ENCODE peak calls at places on chromosomes 16 and 17, in six cellular contexts. Q is astrocyte of the spinal cord; E is left lung; A is CD8-positive, alpha-beta T cell; T is dorsolateral prefrontal cortex; S is foreskin fibroblast. B is an unnamed sample.
A peak's percentile ranks its signal among the peaks of the same experiment; 100 is the strongest.

GRCh38 chr17:10062757-10063385 is 135.5 kb downstream of the GAS7 start:
- DNase-seq in Q (no peak), E (no peak), A (no peak), T (no peak), S (no peak), B (no peak)

GRCh38 chr17:2370211-2370589 is 30.7 kb downstream of the MNT start:
- DNase-seq in Q (no peak), E (no peak), A (no peak), T (no peak), S (no peak), B (no peak)

GRCh38 chr16:4315185-4316102 is at the start of gene GLIS2:
- DNase-seq in Q (peak; percentile 84), E (peak; percentile 74), A (no peak), T (no peak), S (peak; percentile 93), B (peak; percentile 92)

GRCh38 chr16:66742409-66742808 is 9.0 kb downstream of the DYNC1LI2 start:
- DNase-seq in Q (no peak), E (no peak), A (no peak), T (no peak), S (no peak), B (peak; percentile 15)

GRCh38 chr17:54455251-54455868 is 445.3 kb upstream of the TOM1L1 start:
- DNase-seq in Q (peak; percentile 1), E (no peak), A (no peak), T (no peak), S (no peak), B (peak; percentile 1)

GRCh38 chr16:89828199-89828869 is at the start of gene SPIRE2:
- DNase-seq in Q (peak; percentile 66), E (peak; percentile 69), A (peak; percentile 54), T (peak; percentile 46), S (peak; percentile 88), B (peak; percentile 63)

GRCh38 chr17:6639651-6640535 is 618 bp downstream of the KIAA0753 start:
- DNase-seq in Q (peak; percentile 9), E (no peak), A (no peak), T (peak; percentile 39), S (peak; percentile 70), B (peak; percentile 51)

GRCh38 chr17:49969134-49969759 is at the start of gene DLX4:
- DNase-seq in Q (no peak), E (no peak), A (no peak), T (no peak), S (no peak), B (no peak)

GRCh38 chr17:82371333-82372062 is at the start of gene UTS2R:
- DNase-seq in Q (no peak), E (no peak), A (no peak), T (no peak), S (no peak), B (no peak)

GRCh38 chr16:85363881-85364280 is 249.2 kb upstream of the GSE1 start:
- DNase-seq in Q (peak; percentile 93), E (no peak), A (no peak), T (no peak), S (peak; percentile 81), B (no peak)

GRCh38 chr16:86010680-86011141 is 111.7 kb downstream of the IRF8 start:
- DNase-seq in Q (no peak), E (no peak), A (no peak), T (peak; percentile 1), S (no peak), B (no peak)

GRCh38 chr17:59275618-59276017 is 55.3 kb downstream of the GDPD1 start:
- DNase-seq in Q (no peak), E (no peak), A (no peak), T (no peak), S (no peak), B (no peak)

GRCh38 chr17:32915108-32915700 is 12.7 kb upstream of the TMEM98 start:
- DNase-seq in Q (no peak), E (no peak), A (no peak), T (no peak), S (no peak), B (no peak)

GRCh38 chr16:84332975-84333684 is 35.2 kb upstream of the ATP2C2 start:
- DNase-seq in Q (no peak), E (peak; percentile 81), A (no peak), T (no peak), S (no peak), B (no peak)

GRCh38 chr17:46765491-46765890 is 53.0 kb downstream of the WNT3 start:
- DNase-seq in Q (no peak), E (no peak), A (no peak), T (peak; percentile 31), S (no peak), B (no peak)

GRCh38 chr16:57639172-57639571 is 10.7 kb downstream of the ADGRG1 start:
- DNase-seq in Q (peak; percentile 36), E (no peak), A (no peak), T (peak; percentile 87), S (peak; percentile 54), B (peak; percentile 26)

GRCh38 chr17:46878055-46878454 is 26.7 kb downstream of the WNT9B start:
- DNase-seq in Q (no peak), E (peak; percentile 72), A (no peak), T (peak; percentile 38), S (no peak), B (no peak)

GRCh38 chr16:78973041-78973440 is 627.5 kb downstream of the MAF start:
- DNase-seq in Q (no peak), E (no peak), A (no peak), T (no peak), S (no peak), B (no peak)

GRCh38 chr17:66906321-66907278 is 57.9 kb upstream of the CACNG4 start:
- DNase-seq in Q (peak; percentile 74), E (peak; percentile 79), A (peak; percentile 49), T (peak; percentile 84), S (peak; percentile 89), B (peak; percentile 90)

GRCh38 chr17:39926588-39927100 is 757 bp downstream of the ORMDL3 start:
- DNase-seq in Q (peak; percentile 16), E (peak; percentile 76), A (peak; percentile 50), T (no peak), S (peak; percentile 63), B (peak; percentile 36)

GRCh38 chr16:8251298-8251697 is 339.0 kb downstream of the TMEM114 start:
- DNase-seq in Q (no peak), E (no peak), A (no peak), T (no peak), S (no peak), B (no peak)

GRCh38 chr17:65074778-65075250 is 18.3 kb upstream of the GNA13 start:
- DNase-seq in Q (no peak), E (no peak), A (no peak), T (peak; percentile 40), S (peak; percentile 48), B (no peak)

GRCh38 chr17:5584971-5585794 is 874 bp upstream of the NLRP1 start:
- DNase-seq in Q (peak; percentile 65), E (no peak), A (no peak), T (no peak), S (peak; percentile 91), B (peak; percentile 70)

GRCh38 chr16:813204-813915 is 12.8 kb upstream of the GNG13 start:
- DNase-seq in Q (no peak), E (no peak), A (peak; percentile 44), T (peak; percentile 71), S (peak; percentile 76), B (peak; percentile 34)

GRCh38 chr16:11956558-11956957 is 8.5 kb upstream of the TNFRSF17 start:
- DNase-seq in Q (no peak), E (no peak), A (no peak), T (no peak), S (peak; percentile 23), B (no peak)

GRCh38 chr16:8961811-8962390 is 1.8 kb downstream of the USP7 start:
- DNase-seq in Q (no peak), E (no peak), A (no peak), T (no peak), S (no peak), B (no peak)

GRCh38 chr17:40596261-40596919 is 31.1 kb upstream of the CCR7 start:
- DNase-seq in Q (no peak), E (no peak), A (no peak), T (no peak), S (no peak), B (no peak)

GRCh38 chr17:41185001-41185400 is 290 bp upstream of the KRTAP4-1 start:
- DNase-seq in Q (no peak), E (no peak), A (no peak), T (no peak), S (no peak), B (no peak)

GRCh38 chr17:17079761-17080160 is 37.5 kb downstream of the MPRIP start:
- DNase-seq in Q (no peak), E (peak; percentile 72), A (no peak), T (peak; percentile 68), S (no peak), B (peak; percentile 36)

GRCh38 chr16:28108590-28109247 is 45.2 kb upstream of the GSG1L start:
- DNase-seq in Q (no peak), E (peak; percentile 37), A (no peak), T (no peak), S (no peak), B (no peak)

DNA sequence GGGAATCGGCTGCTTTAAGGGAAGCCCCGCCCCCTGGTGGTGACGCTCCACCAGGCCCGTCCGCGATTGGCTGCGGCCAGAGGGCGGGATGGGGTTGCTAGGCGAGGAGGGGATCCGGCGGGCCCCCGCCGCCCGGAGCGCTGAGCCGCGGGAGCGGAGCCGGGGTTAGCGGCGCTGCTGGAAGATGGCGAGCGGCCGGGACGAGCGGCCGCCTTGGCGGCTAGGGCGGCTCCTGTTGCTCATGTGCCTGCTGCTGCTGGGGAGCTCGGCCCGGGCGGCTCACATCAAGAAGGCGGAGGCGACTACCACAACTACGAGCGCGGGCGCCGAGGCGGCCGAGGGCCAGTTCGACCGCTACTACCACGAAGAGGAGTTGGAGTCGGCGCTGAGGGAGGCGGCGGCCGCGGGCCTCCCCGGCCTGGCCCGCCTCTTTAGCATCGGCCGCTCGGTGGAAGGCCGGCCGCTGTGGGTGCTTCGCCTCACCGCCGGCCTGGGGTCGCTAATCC is at the start of gene CPD:
- DNase-seq in Q (peak; percentile 95), E (peak; percentile 97), A (peak; percentile 98), T (peak; percentile 98), S (peak; percentile 99), B (peak; percentile 97)
- H3K4me3 ChIP-seq in Q (peak within 1 kb of the TSS; percentile 69), E (peak within 1 kb of the TSS; percentile 79), A (peak within 1 kb of the TSS; percentile 51), T (peak within 1 kb of the TSS; percentile 93), S (peak within 1 kb of the TSS; percentile 74), B (peak within 1 kb of the TSS; percentile 87)

GRCh38 chr17:44672479-44673093 is 16.3 kb downstream of the MEIOC start:
- DNase-seq in Q (peak; percentile 52), E (no peak), A (no peak), T (no peak), S (peak; percentile 52), B (peak; percentile 55)
- TF ChIP-seq CTCF in Q (peak; percentile 63), E (peak; percentile 32), A (peak; percentile 31), T (peak; percentile 27), S (peak; percentile 56), B (peak; percentile 68)

GRCh38 chr17:78132086-78132676 is 1.6 kb downstream of the TMC8 start:
- DNase-seq in Q (no peak), E (peak; percentile 78), A (peak; percentile 71), T (no peak), S (no peak), B (no peak)
- H3K4me3 ChIP-seq in Q (no peak overlapping the region), E (peak overlapping the region; percentile 34), A (peak overlapping the region; percentile 95), T (peak overlapping the region; percentile 23), S (no peak overlapping the region), B (no peak overlapping the region)

GRCh38 chr16:13552062-13552959 is 367.6 kb upstream of the ERCC4 start:
- DNase-seq in Q (no peak), E (no peak), A (no peak), T (no peak), S (no peak), B (no peak)
- TF ChIP-seq CTCF in Q (no peak), E (no peak), A (no peak), T (no peak), S (no peak), B (no peak)

GRCh38 chr17:44307387-44308186 is 814 bp upstream of the RUNDC3A start:
- DNase-seq in Q (no peak), E (no peak), A (no peak), T (peak; percentile 82), S (peak; percentile 68), B (peak; percentile 13)
- H3K4me3 ChIP-seq in Q (no peak overlapping the region), E (peak overlapping the region; percentile 26), A (no peak overlapping the region), T (peak overlapping the region; percentile 73), S (peak overlapping the region; percentile 11), B (no peak overlapping the region)

B was measured in cardiac fibroblast.